ENCODE peak calls at places on chromosomes 1 and 21, in ten cellular contexts. P is A673; H is cardiac muscle cell; G is dorsolateral prefrontal cortex; C is AG04450; U is Peyer's patch; T is ascending aorta; N is PC-3; L is CD8-positive, alpha-beta T cell; J is upper lobe of right lung. D is an unnamed sample. For H3K27me3, the result is how much of the 10 kb centered on the place peaks cover.

GRCh38 chr1:234408757-234409156 is 35.5 kb downstream of the COA6 start:
- DNase-seq in P (no peak), G (no peak), T (no peak), J (no peak), L (no peak), U (no peak), H (no peak), C (no peak), N (no peak), D (no peak)

GRCh38 chr1:111203681-111204210 is 3.3 kb upstream of the DENND2D start:
- DNase-seq in N (peak), U (peak), H (no peak), C (no peak), L (peak), J (peak), T (peak), G (no peak), P (no peak), D (peak)

GRCh38 chr21:15319727-15320126 is 254.9 kb upstream of the NRIP1 start:
- DNase-seq in U (no peak), P (no peak), T (no peak), C (no peak), N (no peak), J (no peak), L (no peak), H (no peak), G (no peak), D (no peak)

GRCh38 chr1:68322837-68323687 is 90.7 kb upstream of the WLS start:
- DNase-seq in G (no peak), U (no peak), H (peak), J (no peak), L (no peak), C (no peak), T (peak), N (no peak), P (no peak), D (no peak)

GRCh38 chr1:161440312-161440894 is 64.9 kb upstream of the FCGR2A start:
- DNase-seq in N (peak), J (peak), U (peak), L (peak), T (peak), H (peak), G (no peak), P (peak), C (no peak), D (peak)

GRCh38 chr1:41383094-41383852 is 22.0 kb downstream of the FOXO6 start:
- DNase-seq in J (no peak), C (no peak), U (no peak), H (no peak), T (peak), N (peak), L (no peak), G (no peak), P (no peak), D (no peak)

GRCh38 chr1:147225193-147225730 is at the start of gene FMO5:
- DNase-seq in U (peak), N (peak), C (peak), T (peak), L (peak), J (peak), P (peak), H (peak), G (peak), D (peak)

GRCh38 chr21:40204956-40205355 is 337.7 kb downstream of the PCP4 start:
- DNase-seq in P (no peak), J (no peak), H (no peak), N (no peak), G (no peak), T (no peak), U (no peak), L (no peak), C (no peak), D (no peak)

GRCh38 chr1:157158967-157159366 is 20.8 kb upstream of the ETV3 start:
- DNase-seq in U (no peak), L (no peak), T (no peak), H (no peak), N (no peak), G (no peak), C (no peak), P (no peak), J (no peak), D (no peak)

GRCh38 chr1:38142606-38143005 is 96.0 kb upstream of the POU3F1 start:
- DNase-seq in G (no peak), N (no peak), H (no peak), T (no peak), P (no peak), C (no peak), J (no peak), L (no peak), U (no peak), D (no peak)

GRCh38 chr1:233375653-233376052 is 48.1 kb downstream of the MAP3K21 start:
- DNase-seq in U (no peak), H (no peak), L (no peak), P (no peak), G (no peak), N (no peak), C (no peak), J (no peak), T (no peak), D (no peak)

GRCh38 chr1:4801192-4801924 is 146.9 kb downstream of the AJAP1 start:
- DNase-seq in J (peak), H (no peak), U (peak), N (no peak), T (no peak), P (no peak), L (no peak), C (no peak), G (peak), D (peak)

GRCh38 chr1:98049370-98050115 is 128.7 kb upstream of the DPYD start:
- DNase-seq in T (peak), H (peak), L (no peak), J (peak), N (no peak), C (no peak), U (no peak), G (peak), P (peak), D (no peak)

GRCh38 chr21:39676054-39676771 is 63.5 kb downstream of the B3GALT5 start:
- DNase-seq in U (no peak), C (no peak), G (no peak), P (no peak), J (no peak), T (no peak), N (peak), H (peak), L (no peak), D (no peak)

GRCh38 chr1:115665319-115665718 is 23.5 kb downstream of the VANGL1 start:
- DNase-seq in N (peak), G (no peak), U (no peak), L (no peak), H (no peak), T (no peak), C (no peak), J (no peak), P (no peak), D (no peak)

GRCh38 chr1:52726265-52727113 is at the start of gene ZYG11B:
- DNase-seq in G (peak), C (peak), H (peak), T (peak), J (peak), N (peak), U (peak), L (peak), P (peak), D (peak)

GRCh38 chr1:236502579-236502971 is 21.2 kb upstream of the LGALS8 start:
- DNase-seq in P (no peak), N (peak), U (no peak), H (no peak), L (no peak), C (no peak), T (no peak), J (no peak), G (no peak), D (no peak)

GRCh38 chr1:185526318-185527307 is 207.6 kb upstream of the HMCN1 start:
- DNase-seq in J (no peak), C (no peak), L (no peak), T (no peak), G (no peak), N (no peak), U (no peak), P (no peak), H (no peak), D (no peak)

GRCh38 chr1:37704966-37705365 is 12.7 kb downstream of the CDCA8 start:
- DNase-seq in J (no peak), U (no peak), C (peak), P (no peak), H (no peak), T (no peak), G (no peak), L (no peak), N (no peak), D (no peak)

GRCh38 chr1:10225573-10225972 is 15.2 kb downstream of the KIF1B start:
- DNase-seq in L (no peak), C (no peak), H (no peak), P (no peak), T (no peak), N (no peak), J (no peak), G (no peak), U (no peak), D (no peak)

GRCh38 chr1:198892065-198892464 is 253.2 kb downstream of the PTPRC start:
- DNase-seq in U (no peak), L (no peak), J (no peak), P (peak), H (no peak), C (peak), G (no peak), T (no peak), N (peak), D (no peak)

GRCh38 chr1:151760597-151761385 is 2.5 kb downstream of the MRPL9 start:
- DNase-seq in U (no peak), T (no peak), C (no peak), J (no peak), L (no peak), G (no peak), N (peak), H (no peak), P (no peak), D (no peak)

GRCh38 chr1:205348559-205349477 is 7.9 kb downstream of the KLHDC8A start:
- DNase-seq in N (no peak), T (no peak), L (no peak), H (no peak), P (peak), U (peak), J (peak), C (no peak), G (no peak), D (peak)

GRCh38 chr21:45818904-45819285 is 162.7 kb upstream of the COL6A1 start:
- DNase-seq in C (no peak), L (peak), P (peak), J (no peak), H (no peak), U (no peak), T (no peak), G (no peak), N (peak), D (no peak)

GRCh38 chr1:167987174-167987573 is 50.3 kb upstream of the MPC2 start:
- DNase-seq in J (no peak), N (peak), C (no peak), L (no peak), P (no peak), T (no peak), G (no peak), H (no peak), U (no peak), D (no peak)

GRCh38 chr21:43306391-43306790 is 120.5 kb downstream of the SIK1 start:
- DNase-seq in P (no peak), G (no peak), U (no peak), L (no peak), N (no peak), C (no peak), T (no peak), H (no peak), J (peak), D (peak)

GRCh38 chr1:89995595-89996397 is 886 bp downstream of the ZNF326 start:
- DNase-seq in L (no peak), J (no peak), H (no peak), T (no peak), P (no peak), N (peak), U (no peak), C (no peak), G (no peak), D (no peak)

GRCh38 chr1:63101336-63101735 is 221.0 kb upstream of the FOXD3 start:
- DNase-seq in L (no peak), T (no peak), N (no peak), G (no peak), P (no peak), J (no peak), C (no peak), U (no peak), H (no peak), D (no peak)

GRCh38 chr1:8348777-8349472 is 31.0 kb downstream of the SLC45A1 start:
- DNase-seq in P (peak), G (no peak), J (peak), C (peak), T (peak), U (peak), L (peak), N (peak), H (peak), D (peak)

GRCh38 chr1:182556279-182556678 is 32.8 kb downstream of the RNASEL start:
- DNase-seq in L (no peak), P (no peak), C (no peak), G (no peak), U (no peak), J (no peak), T (no peak), N (no peak), H (no peak), D (no peak)

GRCh38 chr1:217539510-217539909 is 91.4 kb downstream of the GPATCH2 start:
- DNase-seq in T (no peak), N (peak), L (no peak), P (no peak), C (no peak), U (no peak), J (no peak), H (no peak), G (no peak), D (no peak)

GRCh38 chr1:21263052-21263429 is 27.2 kb downstream of the ECE1 start:
- DNase-seq in G (no peak), N (no peak), C (no peak), T (no peak), U (no peak), J (no peak), H (no peak), P (no peak), L (no peak), D (no peak)

GRCh38 chr21:46116846-46117585 is 19.1 kb downstream of the COL6A2 start:
- DNase-seq in C (no peak), J (peak), T (peak), L (no peak), H (no peak), G (no peak), N (peak), U (peak), P (no peak), D (peak)

GRCh38 chr1:89523597-89524368 is 846 bp upstream of the LRRC8B start:
- DNase-seq in N (peak), U (peak), G (no peak), J (no peak), H (no peak), T (peak), C (no peak), L (no peak), P (peak), D (no peak)

GRCh38 chr1:90045853-90046563 is 51.1 kb downstream of the ZNF326 start:
- DNase-seq in L (no peak), J (no peak), P (peak), G (no peak), U (no peak), C (no peak), N (peak), H (peak), T (no peak), D (no peak)

GRCh38 chr1:47686731-47687617 is 249.1 kb downstream of the FOXD2 start:
- DNase-seq in C (no peak), N (no peak), P (no peak), G (no peak), T (peak), H (peak), U (no peak), J (peak), L (no peak), D (peak)

GRCh38 chr1:211553549-211553948 is 25.4 kb downstream of the SLC30A1 start:
- DNase-seq in C (no peak), H (no peak), U (no peak), J (no peak), P (no peak), T (peak), N (no peak), G (no peak), L (no peak), D (no peak)

GRCh38 chr1:69414574-69414973 is 153.1 kb upstream of the LRRC7 start:
- DNase-seq in P (no peak), J (no peak), N (no peak), H (no peak), G (no peak), U (no peak), C (no peak), L (no peak), T (no peak), D (no peak)

DNA sequence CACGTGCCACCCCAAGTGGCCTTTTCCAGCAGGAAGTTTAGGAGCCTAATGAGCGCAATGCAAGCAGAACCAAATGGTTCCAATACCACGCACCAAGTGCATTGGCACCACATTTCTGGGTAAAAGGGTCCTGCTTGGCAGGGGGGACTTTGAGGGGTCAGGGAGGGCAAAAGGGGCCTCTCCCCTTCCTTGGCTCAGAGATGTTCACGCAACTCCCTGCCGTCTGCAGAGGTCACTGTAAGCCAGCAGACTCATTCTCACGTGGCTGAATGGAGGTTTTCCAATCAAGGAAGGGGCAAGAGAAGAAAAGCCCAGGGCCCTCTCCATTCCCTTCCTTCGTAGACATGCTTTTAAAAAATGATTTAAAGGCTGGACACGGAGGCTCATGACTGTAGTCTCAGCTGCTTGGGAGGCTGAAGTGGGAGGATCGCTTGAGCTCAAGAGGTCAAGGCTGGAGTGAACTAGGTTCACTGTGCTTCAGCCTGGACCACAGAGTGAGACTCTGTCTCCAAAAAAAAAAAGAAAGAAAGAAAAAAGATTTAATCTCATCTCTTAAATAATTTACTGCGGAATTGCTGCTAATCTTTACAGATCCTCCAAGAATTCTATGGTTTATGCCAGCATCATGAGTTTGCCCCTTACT is 80.3 kb downstream of the RUNX3 start:
- DNase-seq in C (no peak), J (no peak), H (peak), N (peak), P (peak), L (no peak), U (peak), T (no peak), G (no peak), D (no peak)
- TF ChIP-seq CTCF in C (peak), J (peak), H (peak), N (peak), P (peak), L (no peak), U (peak), T (no peak), G (peak), D (peak)

GRCh38 chr1:159010398-159010797 is 691 bp downstream of the IFI16 start:
- DNase-seq in T (no peak), G (no peak), C (no peak), U (no peak), H (no peak), P (no peak), L (no peak), J (no peak), N (no peak), D (no peak)

GRCh38 chr1:159011701-159012100 is 2.0 kb downstream of the IFI16 start:
- DNase-seq in N (no peak), T (no peak), L (no peak), H (no peak), P (no peak), U (no peak), G (no peak), C (no peak), J (no peak), D (no peak)

GRCh38 chr1:159014851-159015250 is 5.1 kb downstream of the IFI16 start:
- DNase-seq in P (no peak), C (no peak), L (no peak), U (no peak), N (no peak), T (no peak), H (no peak), J (no peak), G (no peak), D (no peak)

GRCh38 chr1:159014003-159014571 is 4.4 kb downstream of the IFI16 start:
- DNase-seq in L (no peak), J (no peak), C (no peak), T (no peak), U (no peak), G (no peak), H (no peak), N (no peak), P (no peak), D (no peak)

DNA sequence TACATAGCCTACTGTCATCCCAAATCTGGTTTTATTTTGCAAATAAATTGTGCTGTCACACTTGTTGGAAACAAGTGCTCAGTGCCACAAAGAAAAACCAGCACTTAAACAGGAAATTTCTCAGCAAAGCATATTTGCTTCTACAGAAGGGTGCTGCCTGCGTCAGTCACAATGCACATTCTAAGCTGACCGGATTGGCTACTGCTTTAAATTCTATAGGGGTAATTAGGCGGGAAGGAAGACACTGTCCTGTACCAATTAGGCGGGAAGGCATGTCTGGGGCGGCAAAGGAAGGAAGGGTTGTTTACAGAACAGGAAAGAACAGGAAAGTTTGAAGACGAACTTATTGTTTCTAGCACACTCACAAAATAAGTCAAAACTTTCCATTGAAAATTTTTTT is 2.8 kb downstream of the IFI16 start:
- DNase-seq in U (no peak), T (no peak), J (no peak), C (no peak), G (no peak), H (no peak), N (no peak), L (peak), P (peak), D (peak)
- H3K27me3 ChIP-seq in U (under half), T (under half), J (under half), C (under half), G (under half), H (under half), N (under half), L (under half), P (under half), D (under half)

GRCh38 chr1:160050619-160051018 is 18.8 kb upstream of the PIGM start:
- DNase-seq in P (no peak), G (no peak), J (no peak), U (no peak), C (no peak), L (no peak), N (no peak), H (no peak), T (no peak), D (no peak)
- H3K27ac ChIP-seq in P (no peak), G (peak), J (no peak), U (no peak), C (no peak), L (no peak), N (no peak), H (no peak), T (no peak), D (no peak)

GRCh38 chr1:162541619-162542141 is 19.8 kb upstream of the UAP1 start:
- DNase-seq in U (no peak), J (no peak), C (peak), P (peak), H (no peak), G (no peak), N (peak), L (no peak), T (peak), D (no peak)

GRCh38 chr1:162535501-162535900 is 26.0 kb upstream of the UAP1 start:
- DNase-seq in T (no peak), L (no peak), U (no peak), G (no peak), P (no peak), J (no peak), N (no peak), H (no peak), C (peak), D (no peak)

GRCh38 chr1:162537216-162537615 is 24.3 kb upstream of the UAP1 start:
- DNase-seq in N (no peak), U (no peak), J (no peak), L (no peak), G (no peak), C (no peak), T (no peak), H (no peak), P (no peak), D (no peak)

GRCh38 chr1:162536511-162536910 is 25.0 kb upstream of the UAP1 start:
- DNase-seq in P (no peak), J (no peak), T (no peak), H (no peak), L (no peak), G (no peak), U (no peak), N (peak), C (no peak), D (no peak)

GRCh38 chr1:162538815-162539431 is 22.6 kb upstream of the UAP1 start:
- DNase-seq in U (no peak), P (peak), J (no peak), T (no peak), N (peak), C (peak), H (no peak), L (no peak), G (no peak), D (no peak)
- TF ChIP-seq CTCF in U (no peak), P (no peak), J (no peak), T (no peak), N (no peak), C (no peak), H (no peak), L (no peak), G (no peak), D (no peak)

GRCh38 chr1:61353797-61354406 is 271.5 kb downstream of the NFIA start:
- DNase-seq in T (no peak), U (no peak), J (no peak), P (no peak), N (peak), L (no peak), C (no peak), H (no peak), G (no peak), D (no peak)
- H3K27me3 ChIP-seq in T (under half), U (under half), J (under half), P (under half), N (under half), L (under half), C (under half), H (under half), G (under half), D (under half)